ENCODE peak calls at places on chromosomes 13 and 19, in eight cellular contexts. F is thoracic aorta, Z is heart left ventricle, D is tibial nerve, A is PC-3, T is Panc1, X is brain microvascular endothelial cell, K is neuronal stem cell. P is an unnamed sample. For H3K36me3 and H3K27me3, the result is how much of the 10 kb centered on the place peaks cover.

GRCh38 chr19:34480971-34481821 is at the start of gene WTIP:
- DNase-seq in F (peak), Z (peak), D (peak), A (peak), T (no peak), X (peak), K (peak), P (no peak)

GRCh38 chr19:10924597-10924996 is 3.8 kb downstream of the YIPF2 start:
- DNase-seq in F (no peak), Z (no peak), D (no peak), A (no peak), T (no peak), X (no peak), K (no peak), P (no peak)

GRCh38 chr13:113526466-113527220 is 36.1 kb upstream of the DCUN1D2 start:
- DNase-seq in F (no peak), Z (no peak), D (no peak), A (no peak), T (no peak), X (no peak), K (no peak), P (no peak)

GRCh38 chr19:1360818-1361461 is 22.8 kb upstream of the NDUFS7 start:
- DNase-seq in F (no peak), Z (peak), D (peak), A (no peak), T (no peak), X (peak), K (no peak), P (no peak)

GRCh38 chr13:33206425-33206824 is 79.1 kb downstream of the STARD13 start:
- DNase-seq in F (no peak), Z (no peak), D (no peak), A (peak), T (no peak), X (no peak), K (no peak), P (no peak)

GRCh38 chr13:103931396-103931795 is 865.2 kb upstream of the SLC10A2 start:
- DNase-seq in F (no peak), Z (no peak), D (no peak), A (no peak), T (no peak), X (no peak), K (no peak), P (no peak)

GRCh38 chr13:74586839-74587238 is 452.6 kb upstream of the KLF12 start:
- DNase-seq in F (no peak), Z (no peak), D (no peak), A (peak), T (no peak), X (peak), K (no peak), P (no peak)

GRCh38 chr19:2494447-2495129 is 18.7 kb downstream of the GADD45B start:
- DNase-seq in F (peak), Z (peak), D (peak), A (peak), T (no peak), X (peak), K (no peak), P (peak)

GRCh38 chr19:35431147-35431807 is 16.8 kb upstream of the FFAR2 start:
- DNase-seq in F (no peak), Z (no peak), D (no peak), A (no peak), T (no peak), X (no peak), K (no peak), P (no peak)

GRCh38 chr19:36060430-36060829 is 5.7 kb downstream of the WDR62 start:
- DNase-seq in F (no peak), Z (peak), D (peak), A (peak), T (no peak), X (peak), K (no peak), P (no peak)

GRCh38 chr13:21326155-21327030 is 132.7 kb downstream of the ZDHHC20 start:
- DNase-seq in F (no peak), Z (no peak), D (no peak), A (no peak), T (no peak), X (peak), K (peak), P (peak)

GRCh38 chr19:42155796-42156195 is 23.6 kb upstream of the POU2F2 start:
- DNase-seq in F (no peak), Z (peak), D (no peak), A (no peak), T (no peak), X (no peak), K (no peak), P (no peak)

GRCh38 chr13:30158774-30159445 is 148.4 kb downstream of the KATNAL1 start:
- DNase-seq in F (no peak), Z (no peak), D (peak), A (peak), T (no peak), X (peak), K (no peak), P (no peak)

GRCh38 chr13:63516124-63516523 is 2100.5 kb upstream of the PCDH20 start:
- DNase-seq in F (no peak), Z (no peak), D (no peak), A (no peak), T (no peak), X (no peak), K (no peak), P (no peak)

GRCh38 chr13:99681695-99682094 is 180.4 kb downstream of the TM9SF2 start:
- DNase-seq in F (no peak), Z (no peak), D (no peak), A (no peak), T (no peak), X (no peak), K (no peak), P (no peak)

GRCh38 chr13:98802548-98802947 is 50.1 kb upstream of the SLC15A1 start:
- DNase-seq in F (no peak), Z (no peak), D (no peak), A (no peak), T (no peak), X (no peak), K (no peak), P (no peak)

GRCh38 chr13:28493740-28494536 is 990 bp downstream of the FLT1 start:
- DNase-seq in F (no peak), Z (peak), D (no peak), A (no peak), T (no peak), X (no peak), K (peak), P (no peak)

GRCh38 chr19:44549507-44549906 is 20.0 kb upstream of the CEACAM20 start:
- DNase-seq in F (no peak), Z (no peak), D (no peak), A (no peak), T (no peak), X (no peak), K (no peak), P (no peak)

GRCh38 chr13:71320452-71320851 is 546.6 kb downstream of the DACH1 start:
- DNase-seq in F (no peak), Z (no peak), D (no peak), A (peak), T (no peak), X (peak), K (no peak), P (no peak)

GRCh38 chr13:51723529-51723928 is 80.4 kb downstream of the DHRS12 start:
- DNase-seq in F (no peak), Z (no peak), D (no peak), A (no peak), T (no peak), X (no peak), K (no peak), P (no peak)
- H3K36me3 ChIP-seq in F (under half), Z (under half), D (under half), A (under half), T (under half), X (under half), K (under half), P (under half)

DNA sequence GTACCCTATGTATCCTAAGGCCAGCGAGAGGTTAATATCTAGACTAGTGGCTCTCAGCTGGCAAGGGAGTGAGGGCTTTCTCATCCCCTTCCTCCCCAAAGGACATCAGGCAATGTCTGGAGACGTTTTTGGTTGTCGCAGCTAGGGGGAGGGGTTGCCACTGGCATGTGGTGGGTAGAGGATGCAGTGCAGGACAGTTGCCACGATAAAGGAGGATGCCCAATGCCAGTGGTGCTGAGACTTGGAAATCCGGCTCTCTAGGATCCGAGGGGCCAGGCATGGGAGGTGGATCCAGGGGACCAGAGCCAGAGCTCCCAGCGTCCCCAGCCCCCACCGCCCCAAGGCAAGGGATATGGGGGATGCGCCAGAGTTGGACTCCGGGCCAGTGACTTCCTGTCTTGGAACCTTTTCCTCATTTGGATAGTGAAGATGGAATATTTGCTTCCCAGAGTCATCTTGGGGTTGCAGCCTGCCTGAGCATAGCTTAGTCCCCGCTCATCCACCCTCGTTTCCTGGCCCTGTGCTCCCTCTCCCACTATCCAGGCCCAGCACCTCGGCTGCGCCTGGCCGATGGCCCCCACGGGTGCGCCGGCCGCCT is 4.9 kb downstream of the SSC5D start:
- DNase-seq in F (no peak), Z (no peak), D (no peak), A (no peak), T (no peak), X (no peak), K (no peak), P (no peak)
- H3K27me3 ChIP-seq in F (under half), Z (under half), D (under half), A (under half), T (under half), X (under half), K (under half), P (under half)

GRCh38 chr19:17211547-17212446 is 3.4 kb upstream of the USE1 start:
- DNase-seq in F (no peak), Z (no peak), D (no peak), A (no peak), T (no peak), X (no peak), K (no peak), P (no peak)

GRCh38 chr19:17216058-17216670 is 1.0 kb downstream of the USE1 start:
- DNase-seq in F (no peak), Z (no peak), D (no peak), A (no peak), T (no peak), X (no peak), K (no peak), P (no peak)

GRCh38 chr19:17214531-17215124 is 529 bp upstream of the USE1 start:
- DNase-seq in F (no peak), Z (no peak), D (no peak), A (no peak), T (no peak), X (no peak), K (no peak), P (no peak)

GRCh38 chr19:17215125-17215971 is at the start of gene USE1:
- DNase-seq in F (peak), Z (peak), D (peak), A (peak), T (peak), X (peak), K (peak), P (peak)

GRCh38 chr19:17213334-17213733 is 1.8 kb upstream of the USE1 start:
- DNase-seq in F (no peak), Z (no peak), D (no peak), A (no peak), T (no peak), X (no peak), K (no peak), P (no peak)
- H3K36me3 ChIP-seq in F (under half), Z (half or more), D (half or more), A (under half), T (under half), X (under half), K (half or more), P (under half)

GRCh38 chr13:97242755-97243497 is 20.8 kb downstream of the MBNL2 start:
- DNase-seq in F (no peak), Z (no peak), D (no peak), A (no peak), T (no peak), X (no peak), K (no peak), P (no peak)
- H3K27me3 ChIP-seq in F (under half), Z (under half), D (under half), A (under half), T (under half), X (under half), K (under half), P (under half)

P was measured in CD8-positive, alpha-beta T cell.